ENCODE peak calls at places on chromosomes 5 and 9, in five cellular contexts. One of them, this sample, is unnamed.

GRCh38 chr5:170338933-170339779 is 41.6 kb upstream of the LCP2 start:
- DNase-seq in MCF 10A: peak
- DNase-seq in amniotic stem cell: no peak
- DNase-seq in NCI-H1417: no peak
- DNase-seq in GM23338: peak
- DNase-seq in this sample: peak

GRCh38 chr5:128498844-128499455 is 39.1 kb downstream of the FBN2 start:
- DNase-seq in MCF 10A: peak
- DNase-seq in amniotic stem cell: no peak
- DNase-seq in NCI-H1417: peak
- DNase-seq in GM23338: peak
- DNase-seq in this sample: peak

GRCh38 chr9:92666912-92667532 is 2.9 kb downstream of the IPPK start:
- DNase-seq in MCF 10A: no peak
- DNase-seq in amniotic stem cell: no peak
- DNase-seq in NCI-H1417: no peak
- DNase-seq in GM23338: no peak
- DNase-seq in this sample: no peak

GRCh38 chr5:83097582-83098265 is 20.4 kb downstream of the XRCC4 start:
- DNase-seq in MCF 10A: no peak
- DNase-seq in amniotic stem cell: no peak
- DNase-seq in NCI-H1417: peak
- DNase-seq in GM23338: no peak
- DNase-seq in this sample: no peak

GRCh38 chr5:159310492-159310891 is 19.8 kb downstream of the IL12B start:
- DNase-seq in MCF 10A: peak
- DNase-seq in amniotic stem cell: no peak
- DNase-seq in NCI-H1417: peak
- DNase-seq in GM23338: peak
- DNase-seq in this sample: peak

GRCh38 chr9:106632621-106633020 is 230.3 kb upstream of the ZNF462 start:
- DNase-seq in MCF 10A: peak
- DNase-seq in amniotic stem cell: no peak
- DNase-seq in NCI-H1417: no peak
- DNase-seq in GM23338: no peak
- DNase-seq in this sample: no peak

GRCh38 chr5:133347039-133347438 is 265.3 kb downstream of the FSTL4 start:
- DNase-seq in MCF 10A: peak
- DNase-seq in amniotic stem cell: no peak
- DNase-seq in NCI-H1417: no peak
- DNase-seq in GM23338: peak
- DNase-seq in this sample: no peak

GRCh38 chr5:42057254-42057690 is 132.2 kb downstream of the FBXO4 start:
- DNase-seq in MCF 10A: peak
- DNase-seq in amniotic stem cell: no peak
- DNase-seq in NCI-H1417: peak
- DNase-seq in GM23338: peak
- DNase-seq in this sample: peak

GRCh38 chr5:158465379-158465972 is 606.5 kb upstream of the CLINT1 start:
- DNase-seq in MCF 10A: no peak
- DNase-seq in amniotic stem cell: no peak
- DNase-seq in NCI-H1417: no peak
- DNase-seq in GM23338: no peak
- DNase-seq in this sample: no peak

GRCh38 chr5:138000102-138000723 is 32.7 kb downstream of the FAM13B start:
- DNase-seq in MCF 10A: peak
- DNase-seq in amniotic stem cell: no peak
- DNase-seq in NCI-H1417: no peak
- DNase-seq in GM23338: no peak
- DNase-seq in this sample: no peak

GRCh38 chr5:108997720-108998119 is 250.0 kb downstream of the FER start:
- DNase-seq in MCF 10A: no peak
- DNase-seq in amniotic stem cell: no peak
- DNase-seq in NCI-H1417: no peak
- DNase-seq in GM23338: no peak
- DNase-seq in this sample: no peak

GRCh38 chr5:9108156-9108555 is 437.7 kb downstream of the SEMA5A start:
- DNase-seq in MCF 10A: no peak
- DNase-seq in amniotic stem cell: no peak
- DNase-seq in NCI-H1417: no peak
- DNase-seq in GM23338: no peak
- DNase-seq in this sample: no peak

GRCh38 chr9:134324359-134325095 is 1.7 kb upstream of the RXRA start:
- DNase-seq in MCF 10A: peak
- DNase-seq in amniotic stem cell: no peak
- DNase-seq in NCI-H1417: no peak
- DNase-seq in GM23338: no peak
- DNase-seq in this sample: no peak

GRCh38 chr9:126613656-126614055 is at the start of gene LMX1B:
- DNase-seq in MCF 10A: peak
- DNase-seq in amniotic stem cell: no peak
- DNase-seq in NCI-H1417: no peak
- DNase-seq in GM23338: peak
- DNase-seq in this sample: peak

GRCh38 chr5:119368238-119368630 is 12.4 kb downstream of the TNFAIP8 start:
- DNase-seq in MCF 10A: no peak
- DNase-seq in amniotic stem cell: no peak
- DNase-seq in NCI-H1417: no peak
- DNase-seq in GM23338: no peak
- DNase-seq in this sample: no peak

GRCh38 chr5:31193591-31194457 is at the start of gene CDH6:
- DNase-seq in MCF 10A: no peak
- DNase-seq in amniotic stem cell: peak
- DNase-seq in NCI-H1417: no peak
- DNase-seq in GM23338: peak
- DNase-seq in this sample: peak